ENCODE peak calls at places on chromosomes 13 and 19, in ten cellular contexts. One of them, this sample, is unnamed.

GRCh38 chr19:44848036-44848804 is 2.1 kb downstream of the NECTIN2 start:
- DNase-seq in psoas muscle: no peak
- DNase-seq in progenitor cell of endocrine pancreas: no peak
- DNase-seq in choroid plexus epithelial cell: peak; percentile 79
- DNase-seq in nephron progenitor cell: peak; percentile 52
- DNase-seq in epithelial cell of esophagus: peak; percentile 58
- DNase-seq in Caco-2: no peak
- DNase-seq in IMR-90: peak; percentile 57
- DNase-seq in RWPE1: peak; percentile 5
- DNase-seq in GM13976: no peak
- DNase-seq in this sample: peak; percentile 67

GRCh38 chr19:50510700-50511068 is 307 bp downstream of the JOSD2 start:
- DNase-seq in psoas muscle: no peak
- DNase-seq in progenitor cell of endocrine pancreas: no peak
- DNase-seq in choroid plexus epithelial cell: peak; percentile 28
- DNase-seq in nephron progenitor cell: no peak
- DNase-seq in epithelial cell of esophagus: no peak
- DNase-seq in Caco-2: no peak
- DNase-seq in IMR-90: no peak
- DNase-seq in RWPE1: no peak
- DNase-seq in GM13976: no peak
- DNase-seq in this sample: no peak

GRCh38 chr19:45152504-45153338 is 8.1 kb downstream of the NKPD1 start:
- DNase-seq in psoas muscle: peak; percentile 67
- DNase-seq in progenitor cell of endocrine pancreas: no peak
- DNase-seq in choroid plexus epithelial cell: peak; percentile 78
- DNase-seq in nephron progenitor cell: peak; percentile 41
- DNase-seq in epithelial cell of esophagus: peak; percentile 48
- DNase-seq in Caco-2: peak; percentile 78
- DNase-seq in IMR-90: peak; percentile 40
- DNase-seq in RWPE1: no peak
- DNase-seq in GM13976: peak; percentile 72
- DNase-seq in this sample: peak; percentile 82

GRCh38 chr13:81148822-81149221 is 807.9 kb upstream of the SPRY2 start:
- DNase-seq in psoas muscle: no peak
- DNase-seq in progenitor cell of endocrine pancreas: no peak
- DNase-seq in choroid plexus epithelial cell: no peak
- DNase-seq in nephron progenitor cell: no peak
- DNase-seq in epithelial cell of esophagus: no peak
- DNase-seq in Caco-2: no peak
- DNase-seq in IMR-90: no peak
- DNase-seq in RWPE1: no peak
- DNase-seq in GM13976: no peak
- DNase-seq in this sample: no peak

GRCh38 chr13:99199541-99200432 is 867 bp upstream of the UBAC2 start:
- DNase-seq in psoas muscle: no peak
- DNase-seq in progenitor cell of endocrine pancreas: no peak
- DNase-seq in choroid plexus epithelial cell: peak; percentile 24
- DNase-seq in nephron progenitor cell: no peak
- DNase-seq in epithelial cell of esophagus: no peak
- DNase-seq in Caco-2: no peak
- DNase-seq in IMR-90: no peak
- DNase-seq in RWPE1: no peak
- DNase-seq in GM13976: no peak
- DNase-seq in this sample: no peak

GRCh38 chr13:113787694-113788093 is 28.7 kb downstream of the TMEM255B start:
- DNase-seq in psoas muscle: no peak
- DNase-seq in progenitor cell of endocrine pancreas: no peak
- DNase-seq in choroid plexus epithelial cell: no peak
- DNase-seq in nephron progenitor cell: no peak
- DNase-seq in epithelial cell of esophagus: no peak
- DNase-seq in Caco-2: no peak
- DNase-seq in IMR-90: no peak
- DNase-seq in RWPE1: no peak
- DNase-seq in GM13976: no peak
- DNase-seq in this sample: no peak

GRCh38 chr13:101401196-101401595 is 15.1 kb downstream of the NALCN start:
- DNase-seq in psoas muscle: no peak
- DNase-seq in progenitor cell of endocrine pancreas: no peak
- DNase-seq in choroid plexus epithelial cell: no peak
- DNase-seq in nephron progenitor cell: no peak
- DNase-seq in epithelial cell of esophagus: no peak
- DNase-seq in Caco-2: no peak
- DNase-seq in IMR-90: no peak
- DNase-seq in RWPE1: no peak
- DNase-seq in GM13976: no peak
- DNase-seq in this sample: no peak

GRCh38 chr19:50870417-50871089 is 2.7 kb upstream of the KLK2 start:
- DNase-seq in psoas muscle: no peak
- DNase-seq in progenitor cell of endocrine pancreas: no peak
- DNase-seq in choroid plexus epithelial cell: no peak
- DNase-seq in nephron progenitor cell: no peak
- DNase-seq in epithelial cell of esophagus: no peak
- DNase-seq in Caco-2: no peak
- DNase-seq in IMR-90: peak; percentile 3
- DNase-seq in RWPE1: no peak
- DNase-seq in GM13976: no peak
- DNase-seq in this sample: peak; percentile 71

GRCh38 chr19:10474962-10475451 is 28.1 kb downstream of the KEAP1 start:
- DNase-seq in psoas muscle: no peak
- DNase-seq in progenitor cell of endocrine pancreas: no peak
- DNase-seq in choroid plexus epithelial cell: no peak
- DNase-seq in nephron progenitor cell: no peak
- DNase-seq in epithelial cell of esophagus: no peak
- DNase-seq in Caco-2: no peak
- DNase-seq in IMR-90: no peak
- DNase-seq in RWPE1: no peak
- DNase-seq in GM13976: no peak
- DNase-seq in this sample: no peak

GRCh38 chr13:94352057-94352456 is 127.4 kb downstream of the DCT start:
- DNase-seq in psoas muscle: no peak
- DNase-seq in progenitor cell of endocrine pancreas: no peak
- DNase-seq in choroid plexus epithelial cell: peak; percentile 60
- DNase-seq in nephron progenitor cell: no peak
- DNase-seq in epithelial cell of esophagus: no peak
- DNase-seq in Caco-2: no peak
- DNase-seq in IMR-90: peak; percentile 31
- DNase-seq in RWPE1: no peak
- DNase-seq in GM13976: no peak
- DNase-seq in this sample: no peak

GRCh38 chr13:27975579-27976361 is 6.7 kb upstream of the CDX2 start:
- DNase-seq in psoas muscle: no peak
- DNase-seq in progenitor cell of endocrine pancreas: peak; percentile 15
- DNase-seq in choroid plexus epithelial cell: no peak
- DNase-seq in nephron progenitor cell: peak; percentile 50
- DNase-seq in epithelial cell of esophagus: no peak
- DNase-seq in Caco-2: no peak
- DNase-seq in IMR-90: no peak
- DNase-seq in RWPE1: no peak
- DNase-seq in GM13976: peak; percentile 37
- DNase-seq in this sample: peak; percentile 45

GRCh38 chr19:13102666-13103584 is at the start of gene LYL1:
- DNase-seq in psoas muscle: peak; percentile 88
- DNase-seq in progenitor cell of endocrine pancreas: peak; percentile 46
- DNase-seq in choroid plexus epithelial cell: no peak
- DNase-seq in nephron progenitor cell: peak; percentile 66
- DNase-seq in epithelial cell of esophagus: no peak
- DNase-seq in Caco-2: peak; percentile 75
- DNase-seq in IMR-90: no peak
- DNase-seq in RWPE1: no peak
- DNase-seq in GM13976: peak; percentile 84
- DNase-seq in this sample: peak; percentile 70

GRCh38 chr13:43838909-43839308 is 40.6 kb downstream of the CCDC122 start:
- DNase-seq in psoas muscle: no peak
- DNase-seq in progenitor cell of endocrine pancreas: no peak
- DNase-seq in choroid plexus epithelial cell: peak; percentile 58
- DNase-seq in nephron progenitor cell: no peak
- DNase-seq in epithelial cell of esophagus: no peak
- DNase-seq in Caco-2: no peak
- DNase-seq in IMR-90: peak; percentile 54
- DNase-seq in RWPE1: no peak
- DNase-seq in GM13976: no peak
- DNase-seq in this sample: no peak

GRCh38 chr13:114110091-114110829 is 22.2 kb downstream of the RASA3 start:
- DNase-seq in psoas muscle: peak; percentile 73
- DNase-seq in progenitor cell of endocrine pancreas: no peak
- DNase-seq in choroid plexus epithelial cell: peak; percentile 57
- DNase-seq in nephron progenitor cell: no peak
- DNase-seq in epithelial cell of esophagus: no peak
- DNase-seq in Caco-2: no peak
- DNase-seq in IMR-90: no peak
- DNase-seq in RWPE1: no peak
- DNase-seq in GM13976: peak; percentile 67
- DNase-seq in this sample: peak; percentile 73

GRCh38 chr19:28296506-28296905 is 916.4 kb downstream of the UQCRFS1 start:
- DNase-seq in psoas muscle: no peak
- DNase-seq in progenitor cell of endocrine pancreas: no peak
- DNase-seq in choroid plexus epithelial cell: peak; percentile 63
- DNase-seq in nephron progenitor cell: no peak
- DNase-seq in epithelial cell of esophagus: no peak
- DNase-seq in Caco-2: no peak
- DNase-seq in IMR-90: no peak
- DNase-seq in RWPE1: no peak
- DNase-seq in GM13976: no peak
- DNase-seq in this sample: no peak

GRCh38 chr13:69474286-69474685 is 633.3 kb upstream of the ATXN8OS start:
- DNase-seq in psoas muscle: no peak
- DNase-seq in progenitor cell of endocrine pancreas: no peak
- DNase-seq in choroid plexus epithelial cell: no peak
- DNase-seq in nephron progenitor cell: no peak
- DNase-seq in epithelial cell of esophagus: peak; percentile 59
- DNase-seq in Caco-2: no peak
- DNase-seq in IMR-90: no peak
- DNase-seq in RWPE1: peak; percentile 10
- DNase-seq in GM13976: no peak
- DNase-seq in this sample: no peak

GRCh38 chr19:50465986-50466771 is 10.1 kb upstream of the EMC10 start:
- DNase-seq in psoas muscle: peak; percentile 87
- DNase-seq in progenitor cell of endocrine pancreas: peak; percentile 22
- DNase-seq in choroid plexus epithelial cell: no peak
- DNase-seq in nephron progenitor cell: peak; percentile 69
- DNase-seq in epithelial cell of esophagus: peak; percentile 6
- DNase-seq in Caco-2: peak; percentile 57
- DNase-seq in IMR-90: no peak
- DNase-seq in RWPE1: no peak
- DNase-seq in GM13976: no peak
- DNase-seq in this sample: peak; percentile 89

GRCh38 chr13:36880961-36881360 is 39.1 kb downstream of the SMAD9 start:
- DNase-seq in psoas muscle: no peak
- DNase-seq in progenitor cell of endocrine pancreas: no peak
- DNase-seq in choroid plexus epithelial cell: peak; percentile 8
- DNase-seq in nephron progenitor cell: no peak
- DNase-seq in epithelial cell of esophagus: no peak
- DNase-seq in Caco-2: no peak
- DNase-seq in IMR-90: peak; percentile 15
- DNase-seq in RWPE1: no peak
- DNase-seq in GM13976: no peak
- DNase-seq in this sample: no peak

DNA sequence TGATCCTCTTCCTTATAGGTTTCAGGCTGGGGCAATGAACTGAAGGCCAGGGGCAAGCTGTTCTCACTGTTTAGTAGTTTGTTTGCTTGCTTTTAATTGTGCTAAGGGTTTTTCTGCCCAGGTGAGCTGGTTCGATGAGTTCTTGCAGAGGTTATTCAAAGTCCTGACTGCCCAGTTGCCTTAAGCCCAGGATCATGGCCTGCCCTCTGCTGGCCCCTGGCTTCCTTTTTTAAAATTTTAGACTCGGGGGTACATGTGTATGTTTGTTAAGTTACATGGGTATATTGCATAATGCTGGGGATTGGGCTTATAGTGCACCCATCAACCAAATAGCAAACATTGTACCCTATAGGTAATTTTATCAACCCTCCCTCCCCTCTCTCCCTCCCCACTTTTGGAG is 65.7 kb downstream of the ZNF536 start:
- DNase-seq in psoas muscle: no peak
- DNase-seq in progenitor cell of endocrine pancreas: no peak
- DNase-seq in choroid plexus epithelial cell: no peak
- DNase-seq in nephron progenitor cell: no peak
- DNase-seq in epithelial cell of esophagus: no peak
- DNase-seq in Caco-2: no peak
- DNase-seq in IMR-90: no peak
- DNase-seq in RWPE1: no peak
- DNase-seq in GM13976: no peak
- DNase-seq in this sample: no peak
- TF ChIP-seq CTCF in psoas muscle: no peak
- TF ChIP-seq CTCF in progenitor cell of endocrine pancreas: peak; percentile 44
- TF ChIP-seq CTCF in choroid plexus epithelial cell: no peak
- TF ChIP-seq CTCF in nephron progenitor cell: no peak
- TF ChIP-seq CTCF in epithelial cell of esophagus: no peak
- TF ChIP-seq CTCF in Caco-2: peak; percentile 16
- TF ChIP-seq CTCF in IMR-90: no peak
- TF ChIP-seq CTCF in RWPE1: no peak
- TF ChIP-seq CTCF in GM13976: no peak
- TF ChIP-seq CTCF in this sample: peak; percentile 55

GRCh38 chr19:47186337-47187022 is 44.5 kb downstream of the BBC3 start:
- DNase-seq in psoas muscle: no peak
- DNase-seq in progenitor cell of endocrine pancreas: no peak
- DNase-seq in choroid plexus epithelial cell: no peak
- DNase-seq in nephron progenitor cell: no peak
- DNase-seq in epithelial cell of esophagus: no peak
- DNase-seq in Caco-2: no peak
- DNase-seq in IMR-90: no peak
- DNase-seq in RWPE1: no peak
- DNase-seq in GM13976: peak; percentile 88
- DNase-seq in this sample: no peak
- TF ChIP-seq CTCF in psoas muscle: no peak
- TF ChIP-seq CTCF in progenitor cell of endocrine pancreas: no peak
- TF ChIP-seq CTCF in choroid plexus epithelial cell: no peak
- TF ChIP-seq CTCF in nephron progenitor cell: no peak
- TF ChIP-seq CTCF in epithelial cell of esophagus: no peak
- TF ChIP-seq CTCF in Caco-2: no peak
- TF ChIP-seq CTCF in IMR-90: no peak
- TF ChIP-seq CTCF in RWPE1: no peak
- TF ChIP-seq CTCF in GM13976: peak; percentile 39
- TF ChIP-seq CTCF in this sample: no peak

DNA sequence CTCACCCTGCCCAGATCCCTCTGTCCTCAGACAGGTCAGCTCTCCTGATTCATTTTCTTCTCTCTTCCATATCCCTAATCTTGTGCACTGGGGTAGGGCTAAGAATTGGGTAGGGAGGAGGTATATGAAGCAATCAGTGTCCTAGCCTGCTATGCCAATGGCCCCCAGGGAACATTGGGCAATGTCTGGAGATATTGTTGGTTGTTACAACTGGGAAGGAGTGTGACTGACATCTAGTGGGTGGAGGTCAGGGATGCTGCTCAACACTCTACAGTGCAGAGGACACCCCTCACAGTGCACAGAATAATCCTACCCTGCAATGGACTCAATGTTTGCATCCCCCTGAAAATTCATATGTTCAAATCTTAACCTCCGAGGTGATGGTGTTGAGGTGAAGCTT is 57.5 kb downstream of the CPAMD8 start:
- DNase-seq in psoas muscle: no peak
- DNase-seq in progenitor cell of endocrine pancreas: no peak
- DNase-seq in choroid plexus epithelial cell: peak; percentile 36
- DNase-seq in nephron progenitor cell: no peak
- DNase-seq in epithelial cell of esophagus: peak; percentile 74
- DNase-seq in Caco-2: peak; percentile 41
- DNase-seq in IMR-90: no peak
- DNase-seq in RWPE1: peak; percentile 37
- DNase-seq in GM13976: no peak
- DNase-seq in this sample: no peak
- TF ChIP-seq CTCF in psoas muscle: no peak
- TF ChIP-seq CTCF in progenitor cell of endocrine pancreas: no peak
- TF ChIP-seq CTCF in choroid plexus epithelial cell: peak; percentile 38
- TF ChIP-seq CTCF in nephron progenitor cell: no peak
- TF ChIP-seq CTCF in epithelial cell of esophagus: peak; percentile 75
- TF ChIP-seq CTCF in Caco-2: no peak
- TF ChIP-seq CTCF in IMR-90: no peak
- TF ChIP-seq CTCF in RWPE1: no peak
- TF ChIP-seq CTCF in GM13976: no peak
- TF ChIP-seq CTCF in this sample: peak; percentile 51

GRCh38 chr13:91031508-91031907 is 316.0 kb upstream of the MIR17HG start:
- DNase-seq in psoas muscle: no peak
- DNase-seq in progenitor cell of endocrine pancreas: no peak
- DNase-seq in choroid plexus epithelial cell: no peak
- DNase-seq in nephron progenitor cell: no peak
- DNase-seq in epithelial cell of esophagus: no peak
- DNase-seq in Caco-2: peak; percentile 4
- DNase-seq in IMR-90: no peak
- DNase-seq in RWPE1: no peak
- DNase-seq in GM13976: no peak
- DNase-seq in this sample: peak; percentile 35
- TF ChIP-seq CTCF in psoas muscle: no peak
- TF ChIP-seq CTCF in progenitor cell of endocrine pancreas: no peak
- TF ChIP-seq CTCF in choroid plexus epithelial cell: no peak
- TF ChIP-seq CTCF in nephron progenitor cell: no peak
- TF ChIP-seq CTCF in epithelial cell of esophagus: no peak
- TF ChIP-seq CTCF in Caco-2: no peak
- TF ChIP-seq CTCF in IMR-90: no peak
- TF ChIP-seq CTCF in RWPE1: no peak
- TF ChIP-seq CTCF in GM13976: no peak
- TF ChIP-seq CTCF in this sample: peak; percentile 45

This sample was measured in H9.